ENCODE peak calls at places on chromosomes 3 and 15, in seven cellular contexts. T, D, P, U, R, X and F are unnamed samples.
A peak's percentile ranks its signal among the peaks of the same experiment; 100 is the strongest.

GRCh38 chr3:31613131-31613626 is 80.5 kb downstream of the STT3B start:
- DNase-seq in T (no peak), D (no peak), P (no peak), U (no peak), R (no peak), X (no peak), F (no peak)

GRCh38 chr15:53693729-53694533 is 65.5 kb downstream of the WDR72 start:
- DNase-seq in T (no peak), D (no peak), P (no peak), U (peak; percentile 60), R (no peak), X (no peak), F (no peak)

GRCh38 chr3:77150028-77150427 is 110.1 kb downstream of the ROBO2 start:
- DNase-seq in T (no peak), D (no peak), P (no peak), U (no peak), R (no peak), X (no peak), F (peak; percentile 46)

GRCh38 chr15:64865998-64866520 is 24.3 kb downstream of the PLEKHO2 start:
- DNase-seq in T (no peak), D (no peak), P (no peak), U (no peak), R (no peak), X (peak; percentile 97), F (peak; percentile 31)

GRCh38 chr3:10411598-10412332 is 90.9 kb upstream of the SEC13 start:
- DNase-seq in T (no peak), D (no peak), P (no peak), U (peak; percentile 28), R (no peak), X (no peak), F (no peak)

GRCh38 chr15:99110581-99111320 is 5.9 kb downstream of the SYNM start:
- DNase-seq in T (no peak), D (no peak), P (no peak), U (no peak), R (no peak), X (no peak), F (no peak)

GRCh38 chr3:43523454-43524053 is 98.3 kb downstream of the ANO10 start:
- DNase-seq in T (peak; percentile 21), D (no peak), P (no peak), U (no peak), R (no peak), X (no peak), F (no peak)

GRCh38 chr3:139103484-139103883 is 58.8 kb upstream of the PRR23C start:
- DNase-seq in T (no peak), D (no peak), P (no peak), U (no peak), R (peak; percentile 45), X (no peak), F (no peak)

GRCh38 chr3:159835126-159835525 is 153.5 kb upstream of the IL12A start:
- DNase-seq in T (no peak), D (no peak), P (no peak), U (no peak), R (no peak), X (no peak), F (no peak)

GRCh38 chr3:149401215-149401925 is 23.9 kb upstream of the TM4SF1 start:
- DNase-seq in T (no peak), D (no peak), P (no peak), U (peak; percentile 69), R (no peak), X (no peak), F (no peak)

GRCh38 chr15:44194397-44195150 is 497 bp downstream of the FRMD5 start:
- DNase-seq in T (no peak), D (no peak), P (peak; percentile 86), U (peak; percentile 51), R (no peak), X (no peak), F (peak; percentile 65)

GRCh38 chr3:133230191-133230590 is 169.7 kb upstream of the BFSP2 start:
- DNase-seq in T (no peak), D (no peak), P (no peak), U (no peak), R (no peak), X (no peak), F (peak; percentile 52)

GRCh38 chr3:11530153-11530721 is 113.5 kb downstream of the VGLL4 start:
- DNase-seq in T (no peak), D (no peak), P (no peak), U (no peak), R (no peak), X (no peak), F (no peak)

GRCh38 chr15:42152921-42153680 is 3.3 kb downstream of the PLA2G4F start:
- DNase-seq in T (no peak), D (no peak), P (no peak), U (no peak), R (no peak), X (no peak), F (no peak)

GRCh38 chr3:129622933-129623332 is 16.5 kb upstream of the PLXND1 start:
- DNase-seq in T (no peak), D (no peak), P (no peak), U (no peak), R (no peak), X (no peak), F (no peak)

GRCh38 chr3:129621626-129622417 is 15.3 kb upstream of the PLXND1 start:
- DNase-seq in T (no peak), D (no peak), P (no peak), U (no peak), R (no peak), X (no peak), F (no peak)

GRCh38 chr3:129620828-129621605 is 14.5 kb upstream of the PLXND1 start:
- DNase-seq in T (no peak), D (no peak), P (no peak), U (peak; percentile 45), R (no peak), X (no peak), F (no peak)

GRCh38 chr3:129623447-129624118 is 17.1 kb upstream of the PLXND1 start:
- DNase-seq in T (no peak), D (no peak), P (no peak), U (peak; percentile 84), R (no peak), X (no peak), F (no peak)

DNA sequence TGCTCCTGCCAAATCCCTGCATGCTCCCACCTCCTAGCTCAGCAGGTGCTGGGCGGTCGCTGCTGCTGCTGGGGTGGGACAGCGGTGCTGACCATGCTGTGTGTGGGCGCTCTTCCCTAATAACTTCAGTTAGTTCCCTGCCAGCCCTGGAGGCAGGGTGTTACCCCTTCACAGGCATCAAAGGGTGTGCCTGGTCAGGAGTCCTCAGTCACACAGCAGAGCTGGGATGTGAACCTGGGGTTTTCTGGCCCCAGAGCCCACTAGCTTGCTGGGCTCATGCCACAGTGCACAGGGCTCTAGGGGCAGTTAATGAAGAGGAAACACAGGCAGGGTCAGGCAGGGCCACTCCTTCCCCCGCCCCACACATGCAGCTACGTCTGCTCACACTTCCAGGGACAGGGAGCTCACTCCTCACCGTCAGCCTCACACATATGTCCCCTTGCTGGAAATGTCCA is 16.0 kb upstream of the PLXND1 start:
- DNase-seq in T (no peak), D (no peak), P (no peak), U (peak; percentile 46), R (no peak), X (no peak), F (no peak)
- H3K4me1 ChIP-seq in T (peaks cover 6% of the 10 kb centered on the region), D (peaks cover 57% of the 10 kb centered on the region), P (peaks cover 14% of the 10 kb centered on the region), U (peaks cover 94% of the 10 kb centered on the region), R (peaks cover 84% of the 10 kb centered on the region), X (peaks cover 36% of the 10 kb centered on the region), F (peaks cover 17% of the 10 kb centered on the region)

DNA sequence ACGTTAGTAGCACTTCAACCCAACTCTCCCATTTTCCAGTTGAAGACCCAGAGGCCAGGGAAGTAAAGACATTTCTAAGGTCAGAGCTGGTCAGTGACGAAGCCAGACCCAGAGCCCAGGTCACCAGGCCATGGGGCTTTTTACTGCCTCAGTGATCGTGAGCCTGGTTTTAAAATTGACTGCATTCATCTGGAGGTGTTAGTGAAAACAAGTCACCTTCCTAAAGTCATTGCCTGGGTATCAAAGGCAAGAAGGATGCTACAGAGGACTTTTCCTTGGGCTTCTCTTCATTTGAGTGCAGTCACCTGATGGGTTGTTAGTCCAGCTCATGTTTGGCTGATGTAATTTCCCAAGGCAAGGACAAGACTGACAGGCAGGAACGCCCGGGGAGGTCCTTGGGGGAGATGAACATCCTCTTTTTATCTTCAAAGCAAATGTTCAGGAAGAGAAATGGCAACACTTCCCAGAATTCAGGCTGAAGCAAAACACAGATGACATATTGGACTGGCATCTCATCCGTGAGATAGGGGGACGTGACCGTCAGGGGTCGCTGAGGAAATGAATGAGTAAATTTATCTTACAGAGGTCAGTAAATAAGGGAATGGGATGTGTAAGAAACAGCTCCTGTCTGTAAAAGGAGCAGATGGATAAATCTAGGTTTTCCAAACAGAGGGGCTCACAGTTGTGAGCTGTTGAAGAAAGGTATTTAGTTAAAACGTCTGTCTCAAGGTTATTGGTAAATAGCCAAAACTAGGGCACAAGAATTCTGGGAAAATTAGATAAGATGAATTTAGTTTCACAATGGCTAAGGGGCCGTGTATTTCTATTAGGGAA is 201.2 kb downstream of the OPA1 start:
- DNase-seq in T (no peak), D (no peak), P (no peak), U (no peak), R (no peak), X (no peak), F (no peak)
- H3K4me1 ChIP-seq in T (no peaks in the 10 kb centered on the region), D (no peaks in the 10 kb centered on the region), P (peaks cover 4% of the 10 kb centered on the region), U (peaks cover 10% of the 10 kb centered on the region), R (peaks cover under 1% of the 10 kb centered on the region), X (peaks cover 4% of the 10 kb centered on the region), F (peaks cover 1% of the 10 kb centered on the region)

GRCh38 chr3:152319256-152319655 is 50.5 kb downstream of the MBNL1 start:
- DNase-seq in T (no peak), D (no peak), P (no peak), U (no peak), R (no peak), X (no peak), F (no peak)
- H3K4me1 ChIP-seq in T (peaks cover 21% of the 10 kb centered on the region), D (peaks cover 56% of the 10 kb centered on the region), P (peaks cover 14% of the 10 kb centered on the region), U (peaks cover 97% of the 10 kb centered on the region), R (peaks cover 100% of the 10 kb centered on the region), X (no peaks in the 10 kb centered on the region), F (peaks cover 65% of the 10 kb centered on the region)

GRCh38 chr3:171348121-171348520 is 112.1 kb downstream of the TNIK start:
- DNase-seq in T (no peak), D (no peak), P (no peak), U (no peak), R (no peak), X (no peak), F (peak; percentile 86)

GRCh38 chr3:171347017-171347979 is 112.9 kb downstream of the TNIK start:
- DNase-seq in T (peak; percentile 95), D (peak; percentile 58), P (no peak), U (no peak), R (no peak), X (no peak), F (peak; percentile 68)

GRCh38 chr3:171350364-171350763 is 109.8 kb downstream of the TNIK start:
- DNase-seq in T (no peak), D (no peak), P (no peak), U (no peak), R (no peak), X (no peak), F (no peak)

GRCh38 chr3:171351676-171352075 is 108.5 kb downstream of the TNIK start:
- DNase-seq in T (no peak), D (no peak), P (peak; percentile 39), U (no peak), R (no peak), X (no peak), F (peak; percentile 66)

DNA sequence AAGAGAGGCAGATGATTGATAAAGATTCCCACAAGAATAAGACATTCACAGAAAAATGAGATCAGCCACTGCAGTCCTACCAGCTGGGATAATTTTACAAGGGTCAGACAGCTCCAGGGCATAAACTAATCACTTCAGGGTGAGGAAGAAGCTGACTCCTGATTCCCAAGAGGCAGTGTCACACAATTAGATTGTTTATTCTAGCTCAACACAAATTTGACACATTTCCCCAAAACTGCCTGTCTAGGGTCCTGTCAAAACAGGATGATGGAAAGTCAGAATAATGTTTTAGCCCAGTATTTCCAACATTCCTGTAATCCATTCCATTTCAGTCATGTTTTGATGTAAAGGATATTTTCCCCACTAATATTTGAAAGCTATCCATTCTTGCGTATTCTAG is 110.8 kb downstream of the TNIK start:
- DNase-seq in T (no peak), D (no peak), P (no peak), U (no peak), R (no peak), X (no peak), F (peak; percentile 14)
- H3K4me1 ChIP-seq in T (peaks cover 81% of the 10 kb centered on the region), D (peaks cover 12% of the 10 kb centered on the region), P (peaks cover 19% of the 10 kb centered on the region), U (peaks cover 37% of the 10 kb centered on the region), R (peaks cover 34% of the 10 kb centered on the region), X (no peaks in the 10 kb centered on the region), F (peaks cover 36% of the 10 kb centered on the region)